ENCODE peak calls at places on chromosomes 1 and 21, in five cellular contexts. One of them, this sample, is unnamed.

GRCh38 chr1:180173952-180174351 is 19.3 kb downstream of the QSOX1 start:
- DNase-seq in choroid plexus epithelial cell: no peak
- DNase-seq in cardiac muscle cell: peak; percentile 78
- DNase-seq in progenitor cell of endocrine pancreas: no peak
- DNase-seq in lower leg skin: no peak
- DNase-seq in this sample: no peak

GRCh38 chr1:246274191-246274590 is 232.9 kb downstream of the SMYD3 start:
- DNase-seq in choroid plexus epithelial cell: no peak
- DNase-seq in cardiac muscle cell: no peak
- DNase-seq in progenitor cell of endocrine pancreas: no peak
- DNase-seq in lower leg skin: no peak
- DNase-seq in this sample: no peak

GRCh38 chr1:18041107-18041506 is 66.5 kb upstream of the IGSF21 start:
- DNase-seq in choroid plexus epithelial cell: no peak
- DNase-seq in cardiac muscle cell: no peak
- DNase-seq in progenitor cell of endocrine pancreas: no peak
- DNase-seq in lower leg skin: peak; percentile 31
- DNase-seq in this sample: no peak

GRCh38 chr1:44653107-44653964 is 20.9 kb downstream of the TMEM53 start:
- DNase-seq in choroid plexus epithelial cell: no peak
- DNase-seq in cardiac muscle cell: no peak
- DNase-seq in progenitor cell of endocrine pancreas: no peak
- DNase-seq in lower leg skin: no peak
- DNase-seq in this sample: no peak

GRCh38 chr1:65256860-65257719 is 52.3 kb upstream of the DNAJC6 start:
- DNase-seq in choroid plexus epithelial cell: no peak
- DNase-seq in cardiac muscle cell: no peak
- DNase-seq in progenitor cell of endocrine pancreas: no peak
- DNase-seq in lower leg skin: no peak
- DNase-seq in this sample: no peak

GRCh38 chr1:229208481-229208880 is 62.4 kb upstream of the RAB4A start:
- DNase-seq in choroid plexus epithelial cell: no peak
- DNase-seq in cardiac muscle cell: peak; percentile 40
- DNase-seq in progenitor cell of endocrine pancreas: no peak
- DNase-seq in lower leg skin: no peak
- DNase-seq in this sample: no peak

GRCh38 chr1:113783254-113784103 is 24.2 kb upstream of the PHTF1 start:
- DNase-seq in choroid plexus epithelial cell: peak; percentile 66
- DNase-seq in cardiac muscle cell: peak; percentile 80
- DNase-seq in progenitor cell of endocrine pancreas: no peak
- DNase-seq in lower leg skin: peak; percentile 29
- DNase-seq in this sample: no peak

GRCh38 chr1:246576709-246577032 is 10.4 kb downstream of the CNST start:
- DNase-seq in choroid plexus epithelial cell: no peak
- DNase-seq in cardiac muscle cell: no peak
- DNase-seq in progenitor cell of endocrine pancreas: no peak
- DNase-seq in lower leg skin: no peak
- DNase-seq in this sample: peak; percentile 31

GRCh38 chr1:212286437-212287131 is 1.4 kb downstream of the PPP2R5A start:
- DNase-seq in choroid plexus epithelial cell: peak; percentile 19
- DNase-seq in cardiac muscle cell: no peak
- DNase-seq in progenitor cell of endocrine pancreas: peak; percentile 9
- DNase-seq in lower leg skin: no peak
- DNase-seq in this sample: no peak

GRCh38 chr1:215631489-215631888 is 64.4 kb downstream of the KCTD3 start:
- DNase-seq in choroid plexus epithelial cell: peak; percentile 63
- DNase-seq in cardiac muscle cell: no peak
- DNase-seq in progenitor cell of endocrine pancreas: no peak
- DNase-seq in lower leg skin: peak; percentile 54
- DNase-seq in this sample: no peak

GRCh38 chr1:37442644-37443043 is 31.7 kb upstream of the ZC3H12A start:
- DNase-seq in choroid plexus epithelial cell: no peak
- DNase-seq in cardiac muscle cell: no peak
- DNase-seq in progenitor cell of endocrine pancreas: no peak
- DNase-seq in lower leg skin: no peak
- DNase-seq in this sample: no peak

GRCh38 chr1:37439672-37439995 is 34.7 kb upstream of the ZC3H12A start:
- DNase-seq in choroid plexus epithelial cell: no peak
- DNase-seq in cardiac muscle cell: no peak
- DNase-seq in progenitor cell of endocrine pancreas: no peak
- DNase-seq in lower leg skin: no peak
- DNase-seq in this sample: no peak

GRCh38 chr1:37438971-37439671 is 35.3 kb upstream of the ZC3H12A start:
- DNase-seq in choroid plexus epithelial cell: no peak
- DNase-seq in cardiac muscle cell: no peak
- DNase-seq in progenitor cell of endocrine pancreas: no peak
- DNase-seq in lower leg skin: no peak
- DNase-seq in this sample: no peak

GRCh38 chr1:37441490-37441889 is 32.9 kb upstream of the ZC3H12A start:
- DNase-seq in choroid plexus epithelial cell: no peak
- DNase-seq in cardiac muscle cell: no peak
- DNase-seq in progenitor cell of endocrine pancreas: no peak
- DNase-seq in lower leg skin: no peak
- DNase-seq in this sample: no peak

GRCh38 chr1:37442139-37442538 is 32.2 kb upstream of the ZC3H12A start:
- DNase-seq in choroid plexus epithelial cell: no peak
- DNase-seq in cardiac muscle cell: no peak
- DNase-seq in progenitor cell of endocrine pancreas: no peak
- DNase-seq in lower leg skin: no peak
- DNase-seq in this sample: no peak
- TF ChIP-seq CTCF in choroid plexus epithelial cell: no peak
- TF ChIP-seq CTCF in cardiac muscle cell: no peak
- TF ChIP-seq CTCF in progenitor cell of endocrine pancreas: no peak
- TF ChIP-seq CTCF in lower leg skin: no peak
- TF ChIP-seq CTCF in this sample: no peak

GRCh38 chr1:22654692-22655091 is 1.7 kb downstream of the C1QB start:
- DNase-seq in choroid plexus epithelial cell: peak; percentile 12
- DNase-seq in cardiac muscle cell: no peak
- DNase-seq in progenitor cell of endocrine pancreas: no peak
- DNase-seq in lower leg skin: no peak
- DNase-seq in this sample: no peak
- TF ChIP-seq CTCF in choroid plexus epithelial cell: peak; percentile 22
- TF ChIP-seq CTCF in cardiac muscle cell: no peak
- TF ChIP-seq CTCF in progenitor cell of endocrine pancreas: peak; percentile 42
- TF ChIP-seq CTCF in lower leg skin: no peak
- TF ChIP-seq CTCF in this sample: no peak

GRCh38 chr1:220217383-220217988 is 54.8 kb downstream of the RAB3GAP2 start:
- DNase-seq in choroid plexus epithelial cell: peak; percentile 34
- DNase-seq in cardiac muscle cell: peak; percentile 14
- DNase-seq in progenitor cell of endocrine pancreas: no peak
- DNase-seq in lower leg skin: no peak
- DNase-seq in this sample: no peak
- TF ChIP-seq CTCF in choroid plexus epithelial cell: peak; percentile 58
- TF ChIP-seq CTCF in cardiac muscle cell: peak; percentile 42
- TF ChIP-seq CTCF in progenitor cell of endocrine pancreas: peak; percentile 49
- TF ChIP-seq CTCF in lower leg skin: no peak
- TF ChIP-seq CTCF in this sample: peak; percentile 54

DNA sequence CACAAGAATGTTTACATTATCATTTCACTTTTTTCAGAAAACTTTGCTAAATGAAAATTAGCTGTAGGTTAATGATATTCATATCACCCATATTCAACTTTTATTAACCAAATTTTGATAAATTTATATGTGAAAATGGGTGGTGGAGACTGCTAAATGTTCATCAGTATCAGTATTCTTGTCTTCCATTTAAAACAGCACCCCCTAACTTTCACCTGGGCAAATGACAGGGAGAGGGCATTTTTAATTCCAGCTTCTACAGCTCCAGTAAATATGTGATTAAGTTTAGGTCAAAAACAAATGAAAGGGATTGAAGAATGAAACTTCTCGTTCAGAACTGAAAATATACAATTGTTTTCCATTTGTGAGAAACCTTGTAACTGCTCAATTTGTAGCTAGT is 722.2 kb downstream of the KCNT2 start:
- DNase-seq in choroid plexus epithelial cell: no peak
- DNase-seq in cardiac muscle cell: no peak
- DNase-seq in progenitor cell of endocrine pancreas: no peak
- DNase-seq in lower leg skin: no peak
- DNase-seq in this sample: no peak
- TF ChIP-seq CTCF in choroid plexus epithelial cell: peak; percentile 14
- TF ChIP-seq CTCF in cardiac muscle cell: no peak
- TF ChIP-seq CTCF in progenitor cell of endocrine pancreas: peak; percentile 27
- TF ChIP-seq CTCF in lower leg skin: no peak
- TF ChIP-seq CTCF in this sample: no peak

DNA sequence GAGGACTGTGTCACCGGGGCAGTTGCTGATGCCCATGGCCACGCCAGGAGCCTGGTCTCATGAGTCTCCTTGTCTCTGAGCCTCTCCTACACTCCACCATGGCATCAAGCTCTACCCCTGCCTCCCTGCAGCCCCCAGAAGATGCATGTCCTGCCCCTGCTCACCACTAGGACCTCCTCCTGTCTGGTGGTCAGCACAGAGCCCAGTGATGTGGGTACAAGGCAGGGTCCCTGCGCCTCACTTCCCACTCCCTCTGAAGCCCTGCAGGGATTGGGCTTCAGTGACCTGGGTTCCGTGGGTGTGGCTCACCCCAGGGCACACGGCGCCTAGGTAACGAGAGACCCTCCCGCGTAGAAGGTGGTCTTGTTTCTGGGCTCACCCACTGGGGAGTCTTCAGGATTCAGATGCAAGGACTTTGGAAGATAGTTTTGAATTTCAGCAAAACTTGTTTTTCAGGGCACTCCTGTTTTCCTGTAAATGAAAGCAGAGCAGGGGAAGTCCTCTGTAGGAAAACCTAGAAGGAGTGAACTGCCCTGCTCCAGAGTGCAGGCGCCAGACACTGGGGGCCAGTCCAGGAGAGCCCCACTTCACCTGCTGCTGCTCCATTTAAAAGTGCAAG is 2.8 kb downstream of the COL18A1 start:
- DNase-seq in choroid plexus epithelial cell: no peak
- DNase-seq in cardiac muscle cell: no peak
- DNase-seq in progenitor cell of endocrine pancreas: no peak
- DNase-seq in lower leg skin: no peak
- DNase-seq in this sample: no peak
- TF ChIP-seq CTCF in choroid plexus epithelial cell: peak; percentile 26
- TF ChIP-seq CTCF in cardiac muscle cell: no peak
- TF ChIP-seq CTCF in progenitor cell of endocrine pancreas: peak; percentile 42
- TF ChIP-seq CTCF in lower leg skin: no peak
- TF ChIP-seq CTCF in this sample: no peak

DNA sequence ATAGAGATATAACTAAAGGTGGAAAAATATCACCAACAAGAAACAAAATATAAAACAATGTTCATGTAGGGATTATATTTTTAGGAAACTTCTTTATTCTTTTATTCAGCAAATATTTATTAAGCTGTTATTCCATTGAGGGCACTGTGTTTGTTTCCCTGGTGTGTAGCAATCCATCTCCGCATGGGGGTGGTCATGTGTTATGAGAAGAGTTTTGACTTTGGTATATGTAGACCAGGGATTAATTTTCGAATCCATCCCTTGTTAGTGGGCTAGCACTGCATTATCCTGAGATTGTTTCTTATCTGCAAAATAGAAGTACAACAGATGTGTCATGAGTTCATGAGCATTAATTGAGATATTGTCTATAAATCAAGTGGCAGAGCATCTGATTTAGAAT is 190.2 kb upstream of the LRRC7 start:
- DNase-seq in choroid plexus epithelial cell: no peak
- DNase-seq in cardiac muscle cell: no peak
- DNase-seq in progenitor cell of endocrine pancreas: no peak
- DNase-seq in lower leg skin: no peak
- DNase-seq in this sample: no peak
- TF ChIP-seq CTCF in choroid plexus epithelial cell: no peak
- TF ChIP-seq CTCF in cardiac muscle cell: no peak
- TF ChIP-seq CTCF in progenitor cell of endocrine pancreas: no peak
- TF ChIP-seq CTCF in lower leg skin: no peak
- TF ChIP-seq CTCF in this sample: no peak

GRCh38 chr1:96185181-96185580 is 536.4 kb upstream of the PTBP2 start:
- DNase-seq in choroid plexus epithelial cell: no peak
- DNase-seq in cardiac muscle cell: no peak
- DNase-seq in progenitor cell of endocrine pancreas: no peak
- DNase-seq in lower leg skin: no peak
- DNase-seq in this sample: no peak
- TF ChIP-seq CTCF in choroid plexus epithelial cell: no peak
- TF ChIP-seq CTCF in cardiac muscle cell: no peak
- TF ChIP-seq CTCF in progenitor cell of endocrine pancreas: no peak
- TF ChIP-seq CTCF in lower leg skin: no peak
- TF ChIP-seq CTCF in this sample: no peak

DNA sequence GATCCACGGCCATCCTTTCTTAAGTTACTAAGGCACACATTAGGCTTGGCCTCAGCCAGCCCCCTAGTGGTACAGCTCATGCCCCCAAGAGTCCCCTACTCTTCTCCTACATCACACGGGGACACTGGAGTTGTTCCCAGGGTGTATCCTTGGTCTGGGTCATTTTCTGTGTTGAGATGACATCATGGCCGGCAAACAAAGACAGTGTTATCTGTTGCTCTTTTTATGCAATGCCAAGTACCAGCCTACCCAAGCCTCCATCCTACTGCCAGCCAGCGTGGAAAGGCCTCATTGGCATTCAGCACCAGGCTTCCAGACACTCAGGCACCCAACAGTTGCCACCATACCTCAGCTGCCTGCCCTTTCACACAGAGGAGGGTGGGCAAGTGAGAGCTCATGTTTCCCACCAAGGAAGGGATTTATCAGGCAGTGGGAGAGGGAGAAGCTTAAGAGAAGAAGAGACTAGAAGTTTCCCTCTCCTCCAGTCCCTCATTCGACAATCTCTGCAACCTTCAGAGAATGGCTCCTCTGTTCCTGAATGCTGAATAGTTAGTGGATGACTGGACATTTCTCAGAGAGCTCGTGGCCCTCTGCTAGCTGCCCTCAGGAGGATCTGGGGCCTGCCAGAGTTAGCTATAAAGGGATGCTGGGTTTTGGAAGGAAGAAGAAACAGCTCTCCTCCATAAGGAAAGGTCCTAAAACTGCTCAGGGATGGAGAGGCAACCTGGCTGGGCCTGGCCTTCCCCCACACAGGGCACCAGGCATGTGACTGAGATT is 17.7 kb downstream of the CBR1 start:
- DNase-seq in choroid plexus epithelial cell: no peak
- DNase-seq in cardiac muscle cell: no peak
- DNase-seq in progenitor cell of endocrine pancreas: no peak
- DNase-seq in lower leg skin: no peak
- DNase-seq in this sample: no peak
- TF ChIP-seq CTCF in choroid plexus epithelial cell: peak; percentile 8
- TF ChIP-seq CTCF in cardiac muscle cell: peak; percentile 23
- TF ChIP-seq CTCF in progenitor cell of endocrine pancreas: peak; percentile 35
- TF ChIP-seq CTCF in lower leg skin: no peak
- TF ChIP-seq CTCF in this sample: no peak

DNA sequence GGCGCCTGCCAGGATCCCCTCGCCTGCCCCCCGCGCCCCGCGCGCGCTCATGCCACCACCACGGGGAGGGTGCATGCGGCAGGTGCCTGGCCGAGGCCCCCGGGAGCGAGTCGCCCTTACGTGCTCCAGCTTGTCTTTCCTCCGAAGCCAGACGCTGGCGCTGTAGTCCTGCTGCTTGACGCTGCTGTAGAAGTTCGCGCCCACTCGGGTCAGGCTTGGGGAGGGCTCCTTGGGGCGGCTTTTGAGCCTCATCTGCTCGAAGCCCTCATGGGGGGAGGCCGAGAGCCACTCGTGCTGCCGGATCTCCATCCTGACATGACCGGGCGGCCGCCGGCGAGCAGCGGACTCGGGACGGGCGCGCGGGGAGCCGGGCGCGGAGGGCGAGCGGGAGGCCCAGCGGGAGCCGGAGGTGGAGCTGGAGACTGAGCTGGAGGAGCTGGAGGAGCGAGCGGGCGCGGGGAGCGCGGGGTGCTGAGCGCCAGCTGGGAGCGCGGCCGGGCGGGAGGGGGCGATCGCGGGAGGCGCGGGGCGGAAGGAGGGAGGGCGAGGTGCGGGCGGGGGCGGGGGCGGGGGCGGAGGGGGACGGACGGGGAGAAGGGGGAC is 428 bp downstream of the PLD5 start:
- DNase-seq in choroid plexus epithelial cell: no peak
- DNase-seq in cardiac muscle cell: peak; percentile 19
- DNase-seq in progenitor cell of endocrine pancreas: peak; percentile 74
- DNase-seq in lower leg skin: no peak
- DNase-seq in this sample: peak; percentile 53
- TF ChIP-seq CTCF in choroid plexus epithelial cell: no peak
- TF ChIP-seq CTCF in cardiac muscle cell: no peak
- TF ChIP-seq CTCF in progenitor cell of endocrine pancreas: peak; percentile 6
- TF ChIP-seq CTCF in lower leg skin: no peak
- TF ChIP-seq CTCF in this sample: peak; percentile 21

This sample was measured in D721Med.